ENCODE peak calls at places on chromosomes 1 and 21, in eight cellular contexts. A is lower lobe of right lung; S is HEK293T; R is CD8-positive, alpha-beta memory T cell; P is pancreas; L is ecto neural progenitor cell; J is HTR-8/SVneo; X is AG04450. N is an unnamed sample.
A peak's percentile ranks its signal among the peaks of the same experiment; 100 is the strongest.

GRCh38 chr1:156912310-156912709 is 8.1 kb upstream of the LRRC71 start:
- DNase-seq in A (peak; percentile 25), S (no peak), R (no peak), P (no peak), L (no peak), J (no peak), X (no peak), N (no peak)

GRCh38 chr1:7373251-7373650 is 397.8 kb upstream of the VAMP3 start:
- DNase-seq in A (no peak), S (no peak), R (no peak), P (no peak), L (no peak), J (no peak), X (no peak), N (no peak)

GRCh38 chr1:46492871-46493270 is 3.2 kb downstream of the DMBX1 start:
- DNase-seq in A (no peak), S (no peak), R (no peak), P (no peak), L (no peak), J (no peak), X (no peak), N (no peak)

GRCh38 chr1:153260473-153260979 is 1.0 kb downstream of the LORICRIN start:
- DNase-seq in A (no peak), S (no peak), R (no peak), P (no peak), L (no peak), J (no peak), X (no peak), N (no peak)

GRCh38 chr1:77405186-77405585 is 123.4 kb downstream of the AK5 start:
- DNase-seq in A (no peak), S (no peak), R (no peak), P (no peak), L (no peak), J (no peak), X (no peak), N (no peak)

GRCh38 chr1:77834771-77835334 is 53.6 kb upstream of the NEXN start:
- DNase-seq in A (no peak), S (no peak), R (no peak), P (peak; percentile 50), L (no peak), J (peak; percentile 10), X (no peak), N (no peak)

GRCh38 chr21:44519346-44520325 is 20.4 kb downstream of the KRTAP10-1 start:
- DNase-seq in A (peak; percentile 32), S (no peak), R (no peak), P (no peak), L (no peak), J (no peak), X (no peak), N (no peak)

GRCh38 chr1:157199421-157199755 is 61.2 kb upstream of the ETV3 start:
- DNase-seq in A (no peak), S (no peak), R (no peak), P (no peak), L (no peak), J (no peak), X (no peak), N (no peak)

GRCh38 chr1:30522031-30523004 is 201.1 kb downstream of the MATN1 start:
- DNase-seq in A (peak; percentile 55), S (no peak), R (no peak), P (peak; percentile 11), L (peak; percentile 35), J (no peak), X (no peak), N (no peak)

GRCh38 chr1:149916193-149916926 is 1.3 kb downstream of the SV2A start:
- DNase-seq in A (no peak), S (no peak), R (no peak), P (no peak), L (no peak), J (no peak), X (no peak), N (no peak)

GRCh38 chr1:186152227-186152944 is 222.7 kb downstream of the TPR start:
- DNase-seq in A (no peak), S (peak; percentile 28), R (no peak), P (no peak), L (no peak), J (peak; percentile 77), X (peak; percentile 7), N (no peak)

GRCh38 chr21:45211661-45212060 is 76.0 kb downstream of the POFUT2 start:
- DNase-seq in A (no peak), S (peak; percentile 48), R (no peak), P (no peak), L (no peak), J (no peak), X (no peak), N (no peak)

GRCh38 chr1:182301467-182302198 is 90.0 kb downstream of the GLUL start:
- DNase-seq in A (no peak), S (no peak), R (no peak), P (peak; percentile 36), L (no peak), J (no peak), X (no peak), N (no peak)

GRCh38 chr21:16592399-16592798 is 862.6 kb downstream of the USP25 start:
- DNase-seq in A (no peak), S (no peak), R (no peak), P (no peak), L (no peak), J (no peak), X (no peak), N (no peak)

GRCh38 chr1:213914351-213914750 is 73.4 kb upstream of the PROX1 start:
- DNase-seq in A (no peak), S (no peak), R (no peak), P (no peak), L (no peak), J (no peak), X (no peak), N (no peak)